ENCODE peak calls at places on chromosomes 5 and 9, in five cellular contexts. Y is HCT116, G is HepG2, B is H1, M is K562. I is an unnamed sample.

GRCh38 chr9:137575725-137576411 is 2.9 kb downstream of the DPH7 start:
- DNase-seq in M (no peak), B (no peak), Y (no peak), G (no peak), I (peak)

GRCh38 chr5:154860765-154861164 is 2.3 kb downstream of the CNOT8 start:
- DNase-seq in M (no peak), G (no peak), B (no peak), Y (no peak), I (no peak)

GRCh38 chr5:180208435-180209081 is 453 bp downstream of the RASGEF1C start:
- DNase-seq in B (peak), M (peak), Y (no peak), G (no peak), I (no peak)

GRCh38 chr5:131740477-131740876 is 56.3 kb downstream of the FNIP1 start:
- DNase-seq in Y (no peak), G (no peak), M (no peak), B (no peak), I (no peak)

GRCh38 chr5:159337291-159337974 is 7.1 kb upstream of the IL12B start:
- DNase-seq in Y (no peak), G (no peak), B (no peak), M (no peak), I (no peak)

GRCh38 chr5:124546643-124547042 is 199.8 kb downstream of the ZNF608 start:
- DNase-seq in B (peak), Y (no peak), G (no peak), M (no peak), I (no peak)

GRCh38 chr9:130770679-130771442 is 64.2 kb upstream of the ABL1 start:
- DNase-seq in G (peak), M (peak), Y (peak), B (no peak), I (no peak)

GRCh38 chr5:44294492-44294891 is 94.7 kb downstream of the FGF10 start:
- DNase-seq in Y (no peak), M (no peak), B (no peak), G (no peak), I (no peak)

GRCh38 chr9:114919611-114920010 is 10.8 kb downstream of the TNFSF8 start:
- DNase-seq in M (no peak), G (no peak), Y (no peak), B (no peak), I (no peak)

GRCh38 chr9:126947529-126947928 is 32.9 kb downstream of the RALGPS1 start:
- DNase-seq in Y (peak), B (no peak), G (no peak), M (no peak), I (no peak)

GRCh38 chr9:73951147-73951546 is 546.0 kb upstream of the RORB start:
- DNase-seq in G (no peak), M (no peak), B (no peak), Y (no peak), I (no peak)

GRCh38 chr9:77211561-77211960 is 34.2 kb downstream of the VPS13A start:
- DNase-seq in B (no peak), Y (no peak), M (no peak), G (no peak), I (no peak)

GRCh38 chr5:31329722-31330121 is 136.2 kb downstream of the CDH6 start:
- DNase-seq in M (no peak), G (no peak), Y (no peak), B (no peak), I (no peak)

GRCh38 chr5:177357459-177358332 is at the start of gene RGS14:
- DNase-seq in M (no peak), B (no peak), G (no peak), Y (no peak), I (peak)

GRCh38 chr5:96657068-96657467 is 5.1 kb upstream of the CAST start:
- DNase-seq in Y (peak), G (peak), M (peak), B (no peak), I (peak)

GRCh38 chr5:174312641-174313040 is 267.1 kb downstream of the NSG2 start:
- DNase-seq in M (no peak), B (no peak), G (no peak), Y (no peak), I (no peak)

GRCh38 chr9:71096431-71097108 is 24.9 kb downstream of the TRPM3 start:
- DNase-seq in Y (no peak), M (no peak), B (no peak), G (peak), I (no peak)

GRCh38 chr5:80781356-80781755 is 126.6 kb upstream of the DHFR start:
- DNase-seq in G (no peak), B (no peak), Y (peak), M (no peak), I (no peak)

GRCh38 chr9:118252027-118252426 is 547.8 kb downstream of the TLR4 start:
- DNase-seq in M (no peak), G (no peak), B (no peak), Y (no peak), I (no peak)

GRCh38 chr9:115770521-115770920 is 383.1 kb upstream of the PAPPA start:
- DNase-seq in M (no peak), Y (no peak), G (no peak), B (no peak), I (no peak)

GRCh38 chr9:35001285-35001677 is 11.7 kb downstream of the DNAJB5 start:
- DNase-seq in M (peak), B (no peak), G (no peak), Y (no peak), I (no peak)

GRCh38 chr5:2169417-2169787 is 286.7 kb upstream of the IRX4 start:
- DNase-seq in B (no peak), G (no peak), Y (no peak), M (no peak), I (no peak)

GRCh38 chr9:137679249-137679648 is 60.4 kb downstream of the EHMT1 start:
- DNase-seq in G (no peak), B (no peak), Y (no peak), M (no peak), I (peak)

GRCh38 chr5:128711216-128711615 is 173.2 kb upstream of the FBN2 start:
- DNase-seq in G (no peak), M (no peak), B (no peak), Y (no peak), I (no peak)

GRCh38 chr5:110727025-110727314 is 499 bp upstream of the TMEM232 start:
- DNase-seq in G (peak), M (peak), Y (no peak), B (no peak), I (no peak)

GRCh38 chr9:116686693-116687073 is 422 bp upstream of the TRIM32 start:
- DNase-seq in Y (no peak), G (peak), B (no peak), M (no peak), I (no peak)

DNA sequence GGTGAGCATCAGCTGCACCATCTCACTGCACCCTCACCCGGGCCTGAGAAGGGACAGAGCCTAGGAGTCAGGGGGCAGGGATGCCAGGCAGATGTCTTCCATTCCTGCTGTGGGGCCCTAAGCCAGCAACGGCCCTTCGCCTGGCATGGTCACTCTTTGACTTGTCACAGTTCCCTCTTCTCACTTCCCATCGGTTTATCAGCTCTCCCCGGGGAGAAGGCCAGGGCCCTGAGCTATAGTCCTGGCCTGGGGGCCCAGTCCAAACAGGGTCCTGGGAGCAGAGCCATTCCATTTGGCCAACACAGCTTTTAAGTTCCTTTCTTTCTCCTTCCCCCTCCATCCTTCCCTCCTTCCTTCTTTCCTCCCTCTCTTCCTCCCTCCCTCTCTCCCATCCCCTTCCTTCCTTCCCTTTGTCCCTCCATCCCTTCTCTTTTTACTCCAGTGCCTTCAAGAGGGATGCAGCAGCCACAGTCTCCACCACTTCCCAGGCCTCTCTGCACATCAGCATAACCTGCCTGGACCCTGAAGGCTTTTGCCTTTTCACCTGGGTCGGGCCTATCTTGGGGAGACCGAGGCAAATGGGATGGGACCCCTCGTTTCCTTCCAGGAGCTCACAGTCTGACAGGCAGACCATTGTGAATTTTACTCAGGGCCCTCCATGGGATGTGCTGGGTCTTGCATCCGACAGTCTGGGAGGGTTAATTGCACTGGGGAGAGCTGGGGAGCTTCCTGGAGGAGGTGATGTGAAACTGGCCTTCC is 4.2 kb downstream of the COL5A1 start:
- DNase-seq in M (no peak), G (no peak), B (no peak), Y (no peak), I (no peak)
- H3K4me3 ChIP-seq in M (no peak), G (no peak), B (no peak), Y (no peak), I (no peak)

DNA sequence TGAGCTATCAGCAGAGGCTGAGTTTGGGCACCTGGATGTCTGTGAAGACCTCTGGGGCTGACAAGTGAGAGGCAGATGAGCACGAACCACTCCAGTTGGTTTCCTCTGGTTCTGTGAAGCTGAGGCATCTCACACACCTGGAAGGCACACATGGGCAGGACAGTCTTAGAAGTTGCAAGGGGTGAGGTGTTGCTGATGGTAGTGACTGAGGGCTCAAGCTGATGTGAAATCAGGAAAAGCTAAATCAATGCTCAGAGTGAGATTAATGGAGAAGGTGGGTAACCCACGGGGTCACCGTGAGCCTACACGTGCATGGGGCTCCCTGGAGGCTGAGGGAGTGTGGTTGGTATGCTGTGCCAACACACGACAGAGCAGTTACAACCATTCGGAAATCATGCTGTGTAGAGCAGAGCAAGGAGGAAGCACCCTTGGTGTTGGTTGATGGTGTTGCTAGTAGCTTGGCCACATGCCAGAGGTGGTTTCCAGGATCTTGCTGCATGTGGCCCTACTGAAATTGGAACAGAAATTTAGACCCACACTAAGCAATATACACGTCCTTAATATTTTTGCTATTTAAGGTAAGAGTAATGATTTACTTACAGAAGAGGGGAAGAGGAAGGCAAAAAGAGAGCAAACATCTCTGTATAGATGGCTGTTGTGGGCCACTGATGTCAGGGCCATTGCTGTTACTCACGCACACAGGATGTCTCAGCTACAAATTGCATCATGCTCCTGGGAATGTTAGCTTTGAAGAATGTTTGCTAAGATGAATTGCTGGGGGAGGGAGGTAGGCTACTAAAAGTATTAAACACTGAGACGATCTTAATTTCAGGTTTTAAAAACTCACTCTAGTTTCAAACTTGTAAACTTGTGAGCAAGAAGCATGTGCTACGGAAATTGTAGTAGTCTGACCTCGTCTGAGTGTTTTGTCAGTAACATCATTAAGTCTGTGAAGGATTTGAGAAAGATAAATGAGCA is 170.5 kb downstream of the ARHGEF28 start:
- DNase-seq in M (no peak), G (peak), Y (no peak), B (no peak), I (peak)
- TF ChIP-seq SRF in M (no peak), G (no peak), Y (no peak), B (no peak), I (no peak)

DNA sequence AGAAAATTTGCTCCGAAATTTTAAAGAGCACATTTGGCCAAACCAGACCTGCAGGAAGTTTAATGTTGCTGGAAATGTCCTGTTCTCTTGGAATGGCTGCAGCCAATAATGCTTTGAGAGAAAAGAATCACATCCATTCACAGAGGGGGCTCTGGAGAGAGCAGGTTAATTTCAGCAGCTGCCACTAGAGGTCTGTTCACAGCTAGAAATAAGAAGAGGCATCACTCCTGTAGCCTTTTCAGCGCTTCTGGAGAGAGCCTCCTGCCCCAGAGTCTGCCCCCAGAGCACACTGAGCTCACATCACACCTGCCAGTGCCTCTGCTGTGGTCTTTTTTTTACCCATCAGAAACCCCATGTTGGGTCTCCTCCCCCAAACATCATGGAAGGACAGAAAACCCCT is 124.8 kb upstream of the RAD23B start:
- DNase-seq in Y (peak), G (peak), M (no peak), B (peak), I (no peak)
- H3K4me3 ChIP-seq in Y (no peak), G (no peak), M (no peak), B (no peak), I (no peak)

DNA sequence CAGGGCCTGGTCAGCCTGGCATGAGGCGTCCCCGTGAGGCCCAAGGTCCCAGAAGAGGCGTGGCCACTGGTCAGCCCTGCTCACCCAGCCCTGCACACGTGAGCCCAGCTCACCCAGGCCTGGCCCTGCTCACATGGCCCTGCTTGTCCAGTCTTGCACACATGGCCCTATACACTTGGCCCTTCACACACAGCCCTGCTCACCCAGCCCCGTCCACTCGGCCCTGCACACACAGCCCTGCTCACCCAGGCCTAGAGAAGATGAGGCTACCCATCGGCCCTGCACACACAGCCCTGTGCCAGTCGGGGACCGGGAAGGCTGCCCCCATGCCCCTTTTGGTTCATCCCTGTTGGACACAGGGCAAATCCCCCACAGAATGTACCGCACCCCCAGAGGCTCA is 28.4 kb downstream of the ZDHHC11B start:
- DNase-seq in G (no peak), B (no peak), M (no peak), Y (no peak), I (no peak)
- TF ChIP-seq SRF in G (no peak), B (no peak), M (no peak), Y (no peak), I (no peak)

DNA sequence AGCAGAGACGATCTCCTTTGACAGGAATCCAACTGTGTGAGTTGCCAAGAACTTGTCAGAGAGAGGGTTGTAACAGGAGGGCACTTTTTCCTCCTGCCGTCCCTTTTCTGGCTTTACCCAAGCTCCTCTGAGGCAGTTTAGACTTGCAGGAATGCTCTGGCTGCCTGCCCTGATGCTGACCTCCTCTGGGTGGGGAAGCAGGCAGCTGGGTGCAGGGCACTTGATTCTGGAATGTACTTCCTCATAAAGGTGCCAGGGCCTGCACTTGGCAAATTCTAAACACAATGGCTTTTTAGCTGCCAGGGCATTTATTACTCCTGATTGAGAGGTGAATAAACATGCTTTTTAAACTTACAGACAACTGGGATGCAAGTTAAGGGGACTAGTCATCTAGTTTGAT is 190.4 kb downstream of the EPB41L4A start:
- DNase-seq in M (no peak), G (no peak), Y (peak), B (no peak), I (no peak)
- H3K4me3 ChIP-seq in M (no peak), G (no peak), Y (no peak), B (no peak), I (no peak)

DNA sequence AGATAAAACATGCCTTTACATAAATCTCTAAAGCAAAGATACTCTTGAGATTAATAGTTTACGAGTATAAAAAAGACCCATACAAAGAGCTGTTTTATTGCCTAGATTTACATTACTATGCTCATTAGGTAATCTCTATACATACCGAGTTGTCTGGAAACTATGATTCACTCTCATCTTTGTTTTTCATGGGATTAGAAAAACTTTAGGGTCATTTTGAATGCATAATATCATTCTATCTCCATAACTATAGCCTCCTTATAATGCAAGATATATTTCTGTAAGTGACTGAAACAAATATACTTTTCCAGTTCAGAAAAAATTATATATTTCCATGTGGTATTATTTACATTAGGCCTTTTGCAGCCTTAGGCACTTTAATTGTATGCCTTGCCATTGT is 1088.7 kb upstream of the ARRDC3 start:
- DNase-seq in Y (no peak), G (no peak), M (no peak), B (no peak), I (no peak)
- TF ChIP-seq SRF in Y (no peak), G (no peak), M (no peak), B (no peak), I (no peak)